ENCODE peak calls at places on chromosomes 13 and 19, in seven cellular contexts. One of them, this sample, is unnamed.

GRCh38 chr13:39072842-39073241 is 34.6 kb downstream of the NHLRC3 start:
- ATAC-seq in mucosa of descending colon: no peak
- ATAC-seq in naive thymus-derived CD4-positive, alpha-beta T cell: no peak
- ATAC-seq in activated CD8-positive, alpha-beta memory T cell treated with anti-CD3 and anti-CD28 coated beads, Interleukin-2, amount 10 ng/mL, durations not matched to agents 7 days and 5 days: no peak
- ATAC-seq in left cardiac atrium: no peak
- ATAC-seq in gastroesophageal sphincter: no peak
- ATAC-seq in heart right ventricle: no peak
- ATAC-seq in this sample: no peak

GRCh38 chr13:112238436-112238995 is 137.6 kb upstream of the SPACA7 start:
- ATAC-seq in mucosa of descending colon: no peak
- ATAC-seq in naive thymus-derived CD4-positive, alpha-beta T cell: no peak
- ATAC-seq in activated CD8-positive, alpha-beta memory T cell treated with anti-CD3 and anti-CD28 coated beads, Interleukin-2, amount 10 ng/mL, durations not matched to agents 7 days and 5 days: no peak
- ATAC-seq in left cardiac atrium: no peak
- ATAC-seq in gastroesophageal sphincter: no peak
- ATAC-seq in heart right ventricle: no peak
- ATAC-seq in this sample: no peak

GRCh38 chr13:42747399-42747873 is 33.9 kb upstream of the FAM216B start:
- ATAC-seq in mucosa of descending colon: peak
- ATAC-seq in naive thymus-derived CD4-positive, alpha-beta T cell: no peak
- ATAC-seq in activated CD8-positive, alpha-beta memory T cell treated with anti-CD3 and anti-CD28 coated beads, Interleukin-2, amount 10 ng/mL, durations not matched to agents 7 days and 5 days: no peak
- ATAC-seq in left cardiac atrium: no peak
- ATAC-seq in gastroesophageal sphincter: no peak
- ATAC-seq in heart right ventricle: peak
- ATAC-seq in this sample: no peak

GRCh38 chr13:80196756-80197155 is 144.2 kb downstream of the SPRY2 start:
- ATAC-seq in mucosa of descending colon: no peak
- ATAC-seq in naive thymus-derived CD4-positive, alpha-beta T cell: no peak
- ATAC-seq in activated CD8-positive, alpha-beta memory T cell treated with anti-CD3 and anti-CD28 coated beads, Interleukin-2, amount 10 ng/mL, durations not matched to agents 7 days and 5 days: no peak
- ATAC-seq in left cardiac atrium: no peak
- ATAC-seq in gastroesophageal sphincter: no peak
- ATAC-seq in heart right ventricle: no peak
- ATAC-seq in this sample: no peak

GRCh38 chr19:2455481-2456300 is 1.1 kb downstream of the LMNB2 start:
- ATAC-seq in mucosa of descending colon: peak
- ATAC-seq in naive thymus-derived CD4-positive, alpha-beta T cell: peak
- ATAC-seq in activated CD8-positive, alpha-beta memory T cell treated with anti-CD3 and anti-CD28 coated beads, Interleukin-2, amount 10 ng/mL, durations not matched to agents 7 days and 5 days: peak
- ATAC-seq in left cardiac atrium: peak
- ATAC-seq in gastroesophageal sphincter: no peak
- ATAC-seq in heart right ventricle: peak
- ATAC-seq in this sample: peak

GRCh38 chr19:47146920-47147319 is 16.3 kb downstream of the SAE1 start:
- ATAC-seq in mucosa of descending colon: no peak
- ATAC-seq in naive thymus-derived CD4-positive, alpha-beta T cell: no peak
- ATAC-seq in activated CD8-positive, alpha-beta memory T cell treated with anti-CD3 and anti-CD28 coated beads, Interleukin-2, amount 10 ng/mL, durations not matched to agents 7 days and 5 days: no peak
- ATAC-seq in left cardiac atrium: no peak
- ATAC-seq in gastroesophageal sphincter: no peak
- ATAC-seq in heart right ventricle: no peak
- ATAC-seq in this sample: no peak

GRCh38 chr13:26384587-26384986 is 130.7 kb downstream of the CDK8 start:
- ATAC-seq in mucosa of descending colon: no peak
- ATAC-seq in naive thymus-derived CD4-positive, alpha-beta T cell: no peak
- ATAC-seq in activated CD8-positive, alpha-beta memory T cell treated with anti-CD3 and anti-CD28 coated beads, Interleukin-2, amount 10 ng/mL, durations not matched to agents 7 days and 5 days: no peak
- ATAC-seq in left cardiac atrium: no peak
- ATAC-seq in gastroesophageal sphincter: no peak
- ATAC-seq in heart right ventricle: no peak
- ATAC-seq in this sample: no peak

GRCh38 chr13:27132538-27132937 is 39.1 kb downstream of the USP12 start:
- ATAC-seq in mucosa of descending colon: no peak
- ATAC-seq in naive thymus-derived CD4-positive, alpha-beta T cell: no peak
- ATAC-seq in activated CD8-positive, alpha-beta memory T cell treated with anti-CD3 and anti-CD28 coated beads, Interleukin-2, amount 10 ng/mL, durations not matched to agents 7 days and 5 days: peak
- ATAC-seq in left cardiac atrium: no peak
- ATAC-seq in gastroesophageal sphincter: no peak
- ATAC-seq in heart right ventricle: no peak
- ATAC-seq in this sample: peak

GRCh38 chr19:21603431-21604153 is 98.2 kb downstream of the ZNF429 start:
- ATAC-seq in mucosa of descending colon: no peak
- ATAC-seq in naive thymus-derived CD4-positive, alpha-beta T cell: no peak
- ATAC-seq in activated CD8-positive, alpha-beta memory T cell treated with anti-CD3 and anti-CD28 coated beads, Interleukin-2, amount 10 ng/mL, durations not matched to agents 7 days and 5 days: no peak
- ATAC-seq in left cardiac atrium: peak
- ATAC-seq in gastroesophageal sphincter: no peak
- ATAC-seq in heart right ventricle: peak
- ATAC-seq in this sample: no peak

GRCh38 chr13:24175847-24176246 is 15.3 kb downstream of the SPATA13 start:
- ATAC-seq in mucosa of descending colon: no peak
- ATAC-seq in naive thymus-derived CD4-positive, alpha-beta T cell: no peak
- ATAC-seq in activated CD8-positive, alpha-beta memory T cell treated with anti-CD3 and anti-CD28 coated beads, Interleukin-2, amount 10 ng/mL, durations not matched to agents 7 days and 5 days: no peak
- ATAC-seq in left cardiac atrium: no peak
- ATAC-seq in gastroesophageal sphincter: no peak
- ATAC-seq in heart right ventricle: no peak
- ATAC-seq in this sample: no peak

GRCh38 chr13:33744589-33745369 is 73.2 kb upstream of the RFC3 start:
- ATAC-seq in mucosa of descending colon: peak
- ATAC-seq in naive thymus-derived CD4-positive, alpha-beta T cell: peak
- ATAC-seq in activated CD8-positive, alpha-beta memory T cell treated with anti-CD3 and anti-CD28 coated beads, Interleukin-2, amount 10 ng/mL, durations not matched to agents 7 days and 5 days: no peak
- ATAC-seq in left cardiac atrium: no peak
- ATAC-seq in gastroesophageal sphincter: peak
- ATAC-seq in heart right ventricle: no peak
- ATAC-seq in this sample: no peak

GRCh38 chr19:11496391-11497163 is 9.1 kb downstream of the ZNF653 start:
- ATAC-seq in mucosa of descending colon: peak
- ATAC-seq in naive thymus-derived CD4-positive, alpha-beta T cell: peak
- ATAC-seq in activated CD8-positive, alpha-beta memory T cell treated with anti-CD3 and anti-CD28 coated beads, Interleukin-2, amount 10 ng/mL, durations not matched to agents 7 days and 5 days: peak
- ATAC-seq in left cardiac atrium: peak
- ATAC-seq in gastroesophageal sphincter: peak
- ATAC-seq in heart right ventricle: no peak
- ATAC-seq in this sample: peak

GRCh38 chr19:50204811-50205675 is 1.6 kb downstream of the MYH14 start:
- ATAC-seq in mucosa of descending colon: peak
- ATAC-seq in naive thymus-derived CD4-positive, alpha-beta T cell: no peak
- ATAC-seq in activated CD8-positive, alpha-beta memory T cell treated with anti-CD3 and anti-CD28 coated beads, Interleukin-2, amount 10 ng/mL, durations not matched to agents 7 days and 5 days: no peak
- ATAC-seq in left cardiac atrium: peak
- ATAC-seq in gastroesophageal sphincter: no peak
- ATAC-seq in heart right ventricle: peak
- ATAC-seq in this sample: peak

GRCh38 chr13:90276208-90276607 is 1071.3 kb upstream of the MIR17HG start:
- ATAC-seq in mucosa of descending colon: no peak
- ATAC-seq in naive thymus-derived CD4-positive, alpha-beta T cell: no peak
- ATAC-seq in activated CD8-positive, alpha-beta memory T cell treated with anti-CD3 and anti-CD28 coated beads, Interleukin-2, amount 10 ng/mL, durations not matched to agents 7 days and 5 days: no peak
- ATAC-seq in left cardiac atrium: peak
- ATAC-seq in gastroesophageal sphincter: no peak
- ATAC-seq in heart right ventricle: peak
- ATAC-seq in this sample: no peak

GRCh38 chr13:40617801-40618356 is 48.6 kb downstream of the FOXO1 start:
- ATAC-seq in mucosa of descending colon: no peak
- ATAC-seq in naive thymus-derived CD4-positive, alpha-beta T cell: no peak
- ATAC-seq in activated CD8-positive, alpha-beta memory T cell treated with anti-CD3 and anti-CD28 coated beads, Interleukin-2, amount 10 ng/mL, durations not matched to agents 7 days and 5 days: no peak
- ATAC-seq in left cardiac atrium: no peak
- ATAC-seq in gastroesophageal sphincter: no peak
- ATAC-seq in heart right ventricle: no peak
- ATAC-seq in this sample: no peak

This sample was measured in stimulated activated memory B cell treated with anti-CD40 and anti-IgM and Interleukin-4, amounts not matched to agents 10 μg/mL and 1 μg/mL and 100 μg/mL, for 72 hours.